ENCODE peak calls at places on chromosomes 12 and 14, in six cellular contexts. One of them, this sample, is unnamed.

GRCh38 chr14:59018978-59019377 is 169.5 kb upstream of the DAAM1 start:
- DNase-seq in neural progenitor cell: peak; percentile 33
- DNase-seq in thoracic aorta: no peak
- DNase-seq in A673: peak; percentile 25
- DNase-seq in Peyer's patch: no peak
- DNase-seq in gastrocnemius medialis: no peak
- DNase-seq in this sample: no peak

GRCh38 chr14:103113303-103113702 is 10.0 kb upstream of the TNFAIP2 start:
- DNase-seq in neural progenitor cell: no peak
- DNase-seq in thoracic aorta: no peak
- DNase-seq in A673: no peak
- DNase-seq in Peyer's patch: no peak
- DNase-seq in gastrocnemius medialis: no peak
- DNase-seq in this sample: no peak

GRCh38 chr12:31813305-31813704 is 84.5 kb upstream of the AMN1 start:
- DNase-seq in neural progenitor cell: peak; percentile 53
- DNase-seq in thoracic aorta: no peak
- DNase-seq in A673: no peak
- DNase-seq in Peyer's patch: no peak
- DNase-seq in gastrocnemius medialis: no peak
- DNase-seq in this sample: no peak

GRCh38 chr14:60093088-60093487 is 1.4 kb downstream of the PCNX4 start:
- DNase-seq in neural progenitor cell: no peak
- DNase-seq in thoracic aorta: no peak
- DNase-seq in A673: no peak
- DNase-seq in Peyer's patch: no peak
- DNase-seq in gastrocnemius medialis: no peak
- DNase-seq in this sample: no peak

GRCh38 chr14:96960598-96961116 is 163.5 kb downstream of the VRK1 start:
- DNase-seq in neural progenitor cell: no peak
- DNase-seq in thoracic aorta: no peak
- DNase-seq in A673: no peak
- DNase-seq in Peyer's patch: peak; percentile 14
- DNase-seq in gastrocnemius medialis: no peak
- DNase-seq in this sample: no peak

GRCh38 chr14:75542585-75543091 is 20.4 kb downstream of the BATF start:
- DNase-seq in neural progenitor cell: no peak
- DNase-seq in thoracic aorta: peak; percentile 32
- DNase-seq in A673: no peak
- DNase-seq in Peyer's patch: peak; percentile 83
- DNase-seq in gastrocnemius medialis: peak; percentile 51
- DNase-seq in this sample: peak; percentile 59

GRCh38 chr12:93571360-93571853 is 1.1 kb upstream of the SOCS2 start:
- DNase-seq in neural progenitor cell: peak; percentile 80
- DNase-seq in thoracic aorta: peak; percentile 25
- DNase-seq in A673: peak; percentile 57
- DNase-seq in Peyer's patch: peak; percentile 80
- DNase-seq in gastrocnemius medialis: peak; percentile 27
- DNase-seq in this sample: peak; percentile 52

GRCh38 chr14:89249296-89249565 is 167.8 kb downstream of the FOXN3 start:
- DNase-seq in neural progenitor cell: no peak
- DNase-seq in thoracic aorta: no peak
- DNase-seq in A673: no peak
- DNase-seq in Peyer's patch: no peak
- DNase-seq in gastrocnemius medialis: no peak
- DNase-seq in this sample: no peak

GRCh38 chr14:101229666-101230065 is 326.1 kb upstream of the RTL1 start:
- DNase-seq in neural progenitor cell: no peak
- DNase-seq in thoracic aorta: no peak
- DNase-seq in A673: no peak
- DNase-seq in Peyer's patch: peak; percentile 39
- DNase-seq in gastrocnemius medialis: no peak
- DNase-seq in this sample: no peak

GRCh38 chr14:103445783-103446182 is 60.6 kb downstream of the MARK3 start:
- DNase-seq in neural progenitor cell: no peak
- DNase-seq in thoracic aorta: no peak
- DNase-seq in A673: no peak
- DNase-seq in Peyer's patch: no peak
- DNase-seq in gastrocnemius medialis: no peak
- DNase-seq in this sample: no peak

GRCh38 chr12:123270380-123271181 is 1.1 kb downstream of the CDK2AP1 start:
- DNase-seq in neural progenitor cell: peak; percentile 42
- DNase-seq in thoracic aorta: no peak
- DNase-seq in A673: peak; percentile 28
- DNase-seq in Peyer's patch: peak; percentile 50
- DNase-seq in gastrocnemius medialis: no peak
- DNase-seq in this sample: no peak

GRCh38 chr12:114726092-114726710 is 42.2 kb upstream of the TBX3 start:
- DNase-seq in neural progenitor cell: no peak
- DNase-seq in thoracic aorta: no peak
- DNase-seq in A673: no peak
- DNase-seq in Peyer's patch: peak; percentile 48
- DNase-seq in gastrocnemius medialis: no peak
- DNase-seq in this sample: no peak

GRCh38 chr12:64010069-64010686 is 165.7 kb downstream of the SRGAP1 start:
- DNase-seq in neural progenitor cell: no peak
- DNase-seq in thoracic aorta: no peak
- DNase-seq in A673: no peak
- DNase-seq in Peyer's patch: no peak
- DNase-seq in gastrocnemius medialis: no peak
- DNase-seq in this sample: no peak

GRCh38 chr12:105321125-105321524 is 9.4 kb upstream of the C12orf75 start:
- DNase-seq in neural progenitor cell: no peak
- DNase-seq in thoracic aorta: no peak
- DNase-seq in A673: no peak
- DNase-seq in Peyer's patch: no peak
- DNase-seq in gastrocnemius medialis: no peak
- DNase-seq in this sample: no peak

GRCh38 chr12:123436017-123436964 is at the start of gene RILPL2:
- DNase-seq in neural progenitor cell: peak; percentile 76
- DNase-seq in thoracic aorta: peak; percentile 55
- DNase-seq in A673: peak; percentile 80
- DNase-seq in Peyer's patch: peak; percentile 96
- DNase-seq in gastrocnemius medialis: peak; percentile 77
- DNase-seq in this sample: peak; percentile 86

GRCh38 chr12:130818381-130819247 is 20.4 kb downstream of the STX2 start:
- DNase-seq in neural progenitor cell: peak; percentile 85
- DNase-seq in thoracic aorta: no peak
- DNase-seq in A673: no peak
- DNase-seq in Peyer's patch: peak; percentile 86
- DNase-seq in gastrocnemius medialis: no peak
- DNase-seq in this sample: peak; percentile 68

GRCh38 chr12:182381-182883 is 31.5 kb downstream of the SLC6A12 start:
- DNase-seq in neural progenitor cell: no peak
- DNase-seq in thoracic aorta: no peak
- DNase-seq in A673: no peak
- DNase-seq in Peyer's patch: no peak
- DNase-seq in gastrocnemius medialis: no peak
- DNase-seq in this sample: no peak

GRCh38 chr12:3130053-3130805 is 53.0 kb downstream of the TSPAN9 start:
- DNase-seq in neural progenitor cell: no peak
- DNase-seq in thoracic aorta: no peak
- DNase-seq in A673: no peak
- DNase-seq in Peyer's patch: no peak
- DNase-seq in gastrocnemius medialis: peak; percentile 53
- DNase-seq in this sample: no peak

GRCh38 chr12:132642846-132643835 is 24.6 kb downstream of the P2RX2 start:
- DNase-seq in neural progenitor cell: no peak
- DNase-seq in thoracic aorta: no peak
- DNase-seq in A673: no peak
- DNase-seq in Peyer's patch: no peak
- DNase-seq in gastrocnemius medialis: no peak
- DNase-seq in this sample: no peak

GRCh38 chr12:18145924-18146323 is 55.9 kb upstream of the RERGL start:
- DNase-seq in neural progenitor cell: no peak
- DNase-seq in thoracic aorta: no peak
- DNase-seq in A673: peak; percentile 25
- DNase-seq in Peyer's patch: no peak
- DNase-seq in gastrocnemius medialis: no peak
- DNase-seq in this sample: no peak

GRCh38 chr14:61527325-61528100 is 167.8 kb upstream of the HIF1A start:
- DNase-seq in neural progenitor cell: no peak
- DNase-seq in thoracic aorta: no peak
- DNase-seq in A673: no peak
- DNase-seq in Peyer's patch: no peak
- DNase-seq in gastrocnemius medialis: no peak
- DNase-seq in this sample: no peak

GRCh38 chr12:132506730-132507538 is 17.0 kb downstream of the FBRSL1 start:
- DNase-seq in neural progenitor cell: no peak
- DNase-seq in thoracic aorta: no peak
- DNase-seq in A673: peak; percentile 98
- DNase-seq in Peyer's patch: peak; percentile 71
- DNase-seq in gastrocnemius medialis: peak; percentile 84
- DNase-seq in this sample: peak; percentile 65

GRCh38 chr12:9647825-9648700 is 21.4 kb upstream of the CLEC2D start:
- DNase-seq in neural progenitor cell: peak; percentile 84
- DNase-seq in thoracic aorta: peak; percentile 4
- DNase-seq in A673: peak; percentile 82
- DNase-seq in Peyer's patch: peak; percentile 96
- DNase-seq in gastrocnemius medialis: peak; percentile 59
- DNase-seq in this sample: peak; percentile 85

GRCh38 chr14:35339761-35340406 is 47.7 kb downstream of the PSMA6 start:
- DNase-seq in neural progenitor cell: no peak
- DNase-seq in thoracic aorta: no peak
- DNase-seq in A673: no peak
- DNase-seq in Peyer's patch: peak; percentile 56
- DNase-seq in gastrocnemius medialis: no peak
- DNase-seq in this sample: peak; percentile 51

GRCh38 chr14:35341454-35342159 is 49.4 kb downstream of the PSMA6 start:
- DNase-seq in neural progenitor cell: peak; percentile 75
- DNase-seq in thoracic aorta: peak; percentile 93
- DNase-seq in A673: peak; percentile 92
- DNase-seq in Peyer's patch: peak; percentile 96
- DNase-seq in gastrocnemius medialis: peak; percentile 98
- DNase-seq in this sample: no peak

GRCh38 chr14:35343709-35344474 is 51.7 kb downstream of the PSMA6 start:
- DNase-seq in neural progenitor cell: no peak
- DNase-seq in thoracic aorta: no peak
- DNase-seq in A673: no peak
- DNase-seq in Peyer's patch: peak; percentile 49
- DNase-seq in gastrocnemius medialis: no peak
- DNase-seq in this sample: no peak

GRCh38 chr14:35340616-35341453 is 48.7 kb downstream of the PSMA6 start:
- DNase-seq in neural progenitor cell: no peak
- DNase-seq in thoracic aorta: no peak
- DNase-seq in A673: no peak
- DNase-seq in Peyer's patch: peak; percentile 46
- DNase-seq in gastrocnemius medialis: no peak
- DNase-seq in this sample: no peak

DNA sequence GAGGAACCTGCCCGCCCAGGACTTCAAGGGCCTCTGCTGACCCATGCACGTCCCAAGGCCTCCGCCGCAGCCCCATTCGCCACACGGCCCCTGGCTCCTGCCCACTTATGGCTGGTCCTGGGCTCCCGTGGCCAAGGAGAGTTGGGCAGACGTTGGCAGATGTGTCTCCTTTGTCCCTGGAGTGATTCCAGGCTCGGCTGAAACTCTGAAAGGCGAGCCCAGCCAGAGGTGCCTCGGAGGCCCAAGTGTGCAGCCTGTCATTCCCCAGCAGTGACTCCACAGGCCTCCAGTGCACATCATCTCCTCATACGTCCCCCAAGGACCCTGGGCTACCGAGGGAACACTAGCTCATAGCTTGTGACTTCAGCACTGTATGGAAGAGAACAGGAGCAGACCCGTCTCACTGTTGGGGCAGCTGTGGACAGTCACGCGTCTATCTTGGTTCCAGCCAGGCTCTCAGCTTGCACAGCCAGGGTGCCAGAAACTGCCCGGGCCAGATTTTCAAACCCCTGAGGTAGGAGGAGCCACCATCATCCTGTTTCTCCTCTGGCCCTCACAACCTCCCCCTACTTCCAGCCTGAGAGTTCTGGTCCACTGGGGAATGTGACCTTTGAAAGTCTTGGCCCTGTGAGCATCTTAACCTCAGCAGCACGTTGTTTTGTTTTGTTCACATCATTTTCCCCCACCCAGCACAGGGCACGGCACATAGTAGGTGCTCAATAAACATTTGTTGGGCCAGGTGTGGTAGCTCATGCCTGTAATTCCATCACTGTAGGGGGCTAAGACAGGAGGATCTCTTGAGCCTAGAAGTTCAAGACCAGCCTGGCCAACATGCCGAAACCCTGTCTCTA is 50.2 kb downstream of the PSMA6 start:
- DNase-seq in neural progenitor cell: no peak
- DNase-seq in thoracic aorta: peak; percentile 60
- DNase-seq in A673: no peak
- DNase-seq in Peyer's patch: peak; percentile 52
- DNase-seq in gastrocnemius medialis: peak; percentile 93
- DNase-seq in this sample: no peak
- H3K4me1 ChIP-seq in neural progenitor cell: peaks cover 14% of the 10 kb centered on the region
- H3K4me1 ChIP-seq in thoracic aorta: peaks cover 39% of the 10 kb centered on the region
- H3K4me1 ChIP-seq in A673: peaks cover 15% of the 10 kb centered on the region
- H3K4me1 ChIP-seq in Peyer's patch: no peaks in the 10 kb centered on the region
- H3K4me1 ChIP-seq in gastrocnemius medialis: peaks cover 26% of the 10 kb centered on the region
- H3K4me1 ChIP-seq in this sample: no peaks in the 10 kb centered on the region

DNA sequence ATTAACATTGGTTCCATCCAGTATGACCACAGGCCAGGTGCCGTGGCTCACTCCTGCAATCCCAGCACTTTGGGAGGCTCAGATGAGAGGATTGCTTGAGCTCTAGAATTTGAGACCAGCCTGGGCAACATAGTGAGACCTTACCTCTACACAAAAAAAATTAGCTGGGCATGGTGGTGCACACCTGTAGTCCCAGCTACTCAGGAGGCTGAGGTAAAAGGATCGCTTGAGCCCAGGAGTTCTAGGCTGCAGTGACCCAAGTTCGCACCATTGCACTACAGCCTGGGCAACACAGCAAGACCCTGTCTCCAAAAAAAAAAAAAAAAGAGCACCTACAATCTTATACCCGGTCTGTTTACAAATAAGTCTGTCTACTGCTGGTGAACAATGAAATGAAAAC is 9.9 kb downstream of the LTA4H start:
- DNase-seq in neural progenitor cell: no peak
- DNase-seq in thoracic aorta: no peak
- DNase-seq in A673: no peak
- DNase-seq in Peyer's patch: no peak
- DNase-seq in gastrocnemius medialis: no peak
- DNase-seq in this sample: no peak
- H3K36me3 ChIP-seq in neural progenitor cell: peaks cover 31% of the 10 kb centered on the region
- H3K36me3 ChIP-seq in thoracic aorta: peaks cover 30% of the 10 kb centered on the region
- H3K36me3 ChIP-seq in A673: peaks cover 5% of the 10 kb centered on the region
- H3K36me3 ChIP-seq in Peyer's patch: peaks cover 3% of the 10 kb centered on the region
- H3K36me3 ChIP-seq in gastrocnemius medialis: peaks cover 69% of the 10 kb centered on the region
- H3K36me3 ChIP-seq in this sample: peaks cover 59% of the 10 kb centered on the region

DNA sequence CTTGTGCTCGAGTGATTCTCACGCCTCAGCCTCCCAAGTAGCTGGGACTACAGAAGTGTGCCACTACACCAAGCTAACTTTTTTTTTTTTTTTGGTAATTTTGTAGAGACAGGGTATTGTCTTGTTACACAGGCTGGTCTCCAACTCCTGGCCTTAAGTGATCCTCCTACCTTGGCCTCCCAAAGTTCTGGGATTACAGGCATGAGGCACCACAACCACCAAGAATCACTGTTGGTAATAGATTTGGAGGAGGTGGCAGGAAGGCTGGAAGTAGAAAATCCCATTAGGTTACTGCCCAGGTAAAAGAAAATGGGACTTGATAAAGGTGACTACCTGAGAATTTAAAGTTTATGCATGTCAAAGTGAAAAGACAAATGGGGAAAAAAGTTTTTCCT is 1.4 kb upstream of the CDCA4 start:
- DNase-seq in neural progenitor cell: no peak
- DNase-seq in thoracic aorta: no peak
- DNase-seq in A673: no peak
- DNase-seq in Peyer's patch: no peak
- DNase-seq in gastrocnemius medialis: no peak
- DNase-seq in this sample: no peak
- H3K4me1 ChIP-seq in neural progenitor cell: peaks cover 22% of the 10 kb centered on the region
- H3K4me1 ChIP-seq in thoracic aorta: peaks cover 36% of the 10 kb centered on the region
- H3K4me1 ChIP-seq in A673: peaks cover 33% of the 10 kb centered on the region
- H3K4me1 ChIP-seq in Peyer's patch: peaks cover 17% of the 10 kb centered on the region
- H3K4me1 ChIP-seq in gastrocnemius medialis: peaks cover 16% of the 10 kb centered on the region
- H3K4me1 ChIP-seq in this sample: peaks cover 50% of the 10 kb centered on the region

GRCh38 chr14:50932592-50933500 is 11.4 kb downstream of the PYGL start:
- DNase-seq in neural progenitor cell: peak; percentile 29
- DNase-seq in thoracic aorta: no peak
- DNase-seq in A673: peak; percentile 19
- DNase-seq in Peyer's patch: no peak
- DNase-seq in gastrocnemius medialis: no peak
- DNase-seq in this sample: no peak
- H3K36me3 ChIP-seq in neural progenitor cell: peaks cover 7% of the 10 kb centered on the region
- H3K36me3 ChIP-seq in thoracic aorta: peaks cover 32% of the 10 kb centered on the region
- H3K36me3 ChIP-seq in A673: no peaks in the 10 kb centered on the region
- H3K36me3 ChIP-seq in Peyer's patch: no peaks in the 10 kb centered on the region
- H3K36me3 ChIP-seq in gastrocnemius medialis: no peaks in the 10 kb centered on the region
- H3K36me3 ChIP-seq in this sample: no peaks in the 10 kb centered on the region